ENCODE peak calls at places on chromosome 21, in eight cellular contexts. Y is mucosa of descending colon; X is pancreas; R is CD8-positive, alpha-beta T cell; F is mesendoderm; V is breast epithelium; S is CD4-positive, alpha-beta memory T cell; H is OCI-LY7. M is an unnamed sample. For H3K4me1 and H3K36me3, the result is how much of the 10 kb centered on the place peaks cover.

GRCh38 chr21:14787312-14787711 is 241.2 kb upstream of the SAMSN1 start:
- DNase-seq in S (no peak), V (no peak), Y (no peak), H (no peak), F (no peak), R (no peak), X (no peak), M (no peak)

GRCh38 chr21:33268736-33269441 is 2.7 kb downstream of the IL10RB start:
- DNase-seq in V (peak), H (peak), X (peak), Y (peak), S (peak), R (peak), F (no peak), M (peak)

GRCh38 chr21:33021150-33021549 is 4.6 kb upstream of the OLIG2 start:
- DNase-seq in Y (no peak), S (no peak), V (no peak), F (no peak), H (no peak), X (no peak), R (no peak), M (no peak)

GRCh38 chr21:16517380-16517779 is 787.6 kb downstream of the USP25 start:
- DNase-seq in X (no peak), V (no peak), Y (no peak), F (no peak), S (no peak), R (no peak), H (no peak), M (no peak)

GRCh38 chr21:31931644-31932469 is 59.0 kb downstream of the HUNK start:
- DNase-seq in H (no peak), X (no peak), V (no peak), R (no peak), F (no peak), Y (no peak), S (no peak), M (no peak)

GRCh38 chr21:43645414-43645891 is 13.8 kb downstream of the HSF2BP start:
- DNase-seq in Y (peak), X (no peak), S (no peak), F (peak), R (peak), V (peak), H (peak), M (peak)

GRCh38 chr21:25558123-25558522 is 49.2 kb downstream of the MRPL39 start:
- DNase-seq in Y (no peak), V (no peak), S (no peak), H (no peak), F (no peak), X (no peak), R (no peak), M (no peak)

GRCh38 chr21:14876464-14876863 is 188.3 kb downstream of the NRIP1 start:
- DNase-seq in Y (peak), H (no peak), R (no peak), S (no peak), X (no peak), V (no peak), F (no peak), M (no peak)

GRCh38 chr21:17416139-17416538 is 96.7 kb upstream of the CXADR start:
- DNase-seq in X (no peak), Y (no peak), F (no peak), H (no peak), V (no peak), S (no peak), R (no peak), M (no peak)

GRCh38 chr21:43297989-43298388 is 128.9 kb downstream of the SIK1 start:
- DNase-seq in H (no peak), S (no peak), X (no peak), F (no peak), R (no peak), V (no peak), Y (no peak), M (no peak)

GRCh38 chr21:32463367-32463766 is 50.9 kb downstream of the EVA1C start:
- DNase-seq in R (no peak), Y (no peak), S (no peak), X (no peak), F (no peak), H (no peak), V (peak), M (no peak)

GRCh38 chr21:25329227-25329626 is 278.1 kb downstream of the MRPL39 start:
- DNase-seq in Y (no peak), V (no peak), F (no peak), S (no peak), X (no peak), R (no peak), H (no peak), M (no peak)

GRCh38 chr21:25421327-25422028 is 185.8 kb downstream of the MRPL39 start:
- DNase-seq in H (peak), R (peak), S (peak), F (peak), Y (peak), V (no peak), X (no peak), M (peak)

GRCh38 chr21:16794944-16795343 is 717.9 kb upstream of the CXADR start:
- DNase-seq in Y (no peak), R (no peak), F (peak), X (no peak), H (no peak), V (no peak), S (no peak), M (no peak)

GRCh38 chr21:31449912-31450535 is 106.0 kb upstream of the TIAM1 start:
- DNase-seq in X (no peak), R (no peak), H (no peak), Y (no peak), V (no peak), S (no peak), F (no peak), M (no peak)

GRCh38 chr21:30268608-30269197 is 14.0 kb downstream of the KRTAP24-1 start:
- DNase-seq in Y (no peak), S (no peak), F (peak), X (no peak), V (no peak), H (peak), R (no peak), M (peak)

GRCh38 chr21:14523234-14523633 is 22.9 kb downstream of the SAMSN1 start:
- DNase-seq in V (no peak), X (no peak), Y (peak), S (no peak), R (no peak), H (no peak), F (no peak), M (no peak)

GRCh38 chr21:16070207-16070651 is 340.4 kb downstream of the USP25 start:
- DNase-seq in H (no peak), V (no peak), X (no peak), S (no peak), R (no peak), Y (no peak), F (no peak), M (peak)

GRCh38 chr21:14630556-14631069 is 84.5 kb upstream of the SAMSN1 start:
- DNase-seq in Y (no peak), R (no peak), X (no peak), V (no peak), F (no peak), S (peak), H (no peak), M (no peak)

GRCh38 chr21:43864806-43865470 is at the start of gene AGPAT3:
- DNase-seq in F (no peak), R (peak), H (peak), Y (no peak), V (no peak), X (peak), S (peak), M (peak)

GRCh38 chr21:46549650-46550049 is 55.2 kb downstream of the S100B start:
- DNase-seq in R (no peak), S (no peak), F (no peak), Y (no peak), V (peak), X (no peak), H (no peak), M (no peak)

GRCh38 chr21:35139382-35139715 is 90.2 kb upstream of the RUNX1 start:
- DNase-seq in S (no peak), F (no peak), H (no peak), R (no peak), V (no peak), X (no peak), Y (no peak), M (no peak)

GRCh38 chr21:20306836-20307235 is 691.4 kb upstream of the NCAM2 start:
- DNase-seq in X (no peak), R (no peak), H (no peak), F (no peak), V (no peak), Y (no peak), S (no peak), M (no peak)

GRCh38 chr21:35007348-35007747 is 41.8 kb downstream of the RUNX1 start:
- DNase-seq in X (no peak), V (no peak), Y (no peak), R (no peak), F (no peak), S (no peak), H (no peak), M (no peak)

GRCh38 chr21:24076179-24076578 is 1531.1 kb downstream of the MRPL39 start:
- DNase-seq in X (no peak), Y (no peak), S (no peak), H (no peak), F (peak), R (no peak), V (no peak), M (no peak)

GRCh38 chr21:31363720-31364119 is 19.7 kb upstream of the TIAM1 start:
- DNase-seq in R (no peak), Y (no peak), S (no peak), H (no peak), F (no peak), X (no peak), V (no peak), M (no peak)

GRCh38 chr21:28063241-28063640 is 929.4 kb downstream of the LTN1 start:
- DNase-seq in R (no peak), S (no peak), V (no peak), X (no peak), F (no peak), Y (no peak), H (peak), M (no peak)

GRCh38 chr21:31107151-31107785 is 69.0 kb upstream of the KRTAP19-8 start:
- DNase-seq in F (no peak), X (no peak), R (no peak), V (no peak), H (no peak), Y (no peak), S (no peak), M (no peak)

GRCh38 chr21:38495242-38495641 is 3.0 kb downstream of the ERG start:
- DNase-seq in S (no peak), F (no peak), V (no peak), X (no peak), Y (no peak), H (no peak), R (no peak), M (no peak)
- H3K4me3 ChIP-seq in S (no peak), F (no peak), V (peak), X (no peak), Y (no peak), H (no peak), R (no peak), M (no peak)

DNA sequence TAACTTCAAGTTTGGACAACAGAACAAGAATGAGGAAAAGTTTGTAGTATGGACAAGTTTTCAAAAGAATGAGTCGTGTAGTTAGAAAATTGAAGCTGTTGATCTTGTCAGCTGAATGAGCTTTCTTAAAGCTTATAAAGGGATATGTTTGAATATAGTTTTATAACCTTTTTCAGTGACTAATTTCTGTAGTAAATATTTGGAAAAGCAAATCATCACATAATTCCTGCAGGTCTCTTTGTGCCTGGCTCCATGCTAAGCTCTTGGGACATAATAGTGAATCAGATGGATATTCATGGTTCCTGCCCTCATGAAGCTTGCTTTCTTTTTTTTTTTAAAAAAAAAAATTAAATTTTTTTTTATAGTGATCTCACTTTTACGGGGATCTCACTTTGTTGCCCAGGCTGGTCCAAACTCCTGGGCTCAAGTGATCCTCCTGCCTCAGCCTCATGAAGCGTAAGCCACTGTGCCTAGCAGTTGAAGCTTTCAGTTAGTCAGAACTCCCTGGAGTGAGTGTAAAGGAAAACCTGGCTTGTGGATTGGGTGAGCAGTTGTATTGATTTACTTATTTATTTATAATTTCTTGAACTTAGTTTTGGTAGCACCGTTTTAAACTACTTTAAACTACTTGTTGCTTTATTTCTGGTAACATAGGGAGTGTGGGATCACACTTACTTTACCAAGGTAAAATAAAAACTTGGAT is 15.5 kb downstream of the DYRK1A start:
- DNase-seq in S (no peak), F (no peak), X (no peak), Y (no peak), R (no peak), H (no peak), V (no peak), M (no peak)
- H3K4me1 ChIP-seq in S (half or more), F (under half), X (under half), Y (under half), R (half or more), H (under half), V (under half), M (under half)

DNA sequence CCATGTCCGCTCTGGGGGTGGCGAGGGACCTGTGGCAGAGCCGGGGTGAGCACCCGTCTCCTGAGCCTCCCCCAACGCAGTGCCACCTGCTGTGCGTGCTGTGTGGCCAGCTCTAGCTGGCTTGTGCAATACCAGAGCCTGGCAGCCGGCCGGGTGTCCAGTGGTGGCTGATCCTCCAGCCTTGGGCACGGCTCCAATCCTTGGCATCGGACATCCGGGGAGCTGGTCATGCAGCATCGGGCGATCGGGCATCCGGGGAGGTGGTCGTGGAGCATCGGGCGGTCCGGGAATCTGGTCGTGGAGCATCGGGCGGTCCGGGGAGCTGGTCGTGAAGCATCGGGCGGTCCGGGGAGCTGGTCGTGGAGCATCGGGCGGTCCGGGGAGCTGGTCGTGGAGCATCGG is 8.1 kb downstream of the SLX9 start:
- DNase-seq in X (peak), S (no peak), R (no peak), V (no peak), H (no peak), Y (no peak), F (no peak), M (peak)
- H3K36me3 ChIP-seq in X (under half), S (under half), R (under half), V (under half), H (half or more), Y (under half), F (under half), M (half or more)

GRCh38 chr21:39024538-39024937 is 158.7 kb downstream of the PSMG1 start:
- DNase-seq in X (no peak), V (no peak), Y (no peak), R (no peak), S (no peak), F (no peak), H (no peak), M (no peak)

GRCh38 chr21:39021475-39021832 is 161.8 kb downstream of the PSMG1 start:
- DNase-seq in S (no peak), F (peak), V (no peak), R (no peak), X (no peak), Y (no peak), H (no peak), M (no peak)

GRCh38 chr21:39025198-39025597 is 158.1 kb downstream of the PSMG1 start:
- DNase-seq in V (no peak), Y (no peak), R (no peak), X (no peak), H (no peak), S (no peak), F (no peak), M (no peak)

GRCh38 chr21:39022035-39022900 is 161.0 kb downstream of the PSMG1 start:
- DNase-seq in R (no peak), F (no peak), V (peak), H (no peak), S (no peak), Y (peak), X (no peak), M (no peak)

DNA sequence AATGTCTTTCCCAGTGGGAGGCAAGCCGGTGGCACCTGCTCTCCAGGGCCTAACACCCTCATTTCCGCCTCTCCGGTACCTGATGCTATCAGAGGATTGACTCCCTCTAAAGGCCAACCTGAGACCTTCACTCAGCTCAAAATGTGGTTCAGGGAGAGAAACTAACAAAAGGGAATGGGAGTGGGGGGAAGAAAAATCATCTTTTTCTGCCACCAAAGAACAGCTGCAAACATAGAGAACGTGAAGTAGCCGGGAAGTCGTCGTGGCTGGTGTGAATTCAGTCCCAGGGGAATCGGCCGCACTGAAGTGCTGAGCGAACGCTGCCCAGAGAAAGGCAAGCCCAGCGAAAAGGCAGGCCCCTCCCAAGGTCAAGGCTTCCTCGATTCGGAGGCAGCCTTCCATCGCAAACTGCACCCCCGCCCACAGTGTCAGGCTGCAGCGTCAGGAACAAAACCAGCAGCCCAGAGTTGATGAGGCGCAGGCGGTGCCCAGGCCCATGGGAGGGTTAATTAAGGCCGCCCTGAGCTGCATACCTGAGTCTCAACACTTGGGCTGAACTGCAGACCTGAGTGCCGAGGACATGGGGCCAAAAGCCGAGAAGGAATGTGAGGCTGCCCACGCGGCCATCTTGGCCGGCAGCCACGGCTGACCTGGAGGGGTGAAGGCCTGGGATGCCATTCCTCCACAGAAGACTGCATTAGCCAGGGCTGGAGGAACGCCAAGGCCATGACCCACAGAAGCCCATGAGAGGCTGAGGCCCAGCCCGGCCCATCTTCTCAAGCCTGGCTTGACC is 160.2 kb downstream of the PSMG1 start:
- DNase-seq in X (no peak), Y (no peak), F (peak), H (no peak), S (no peak), R (no peak), V (peak), M (no peak)
- H3K4me3 ChIP-seq in X (no peak), Y (no peak), F (no peak), H (no peak), S (no peak), R (no peak), V (no peak), M (peak)

GRCh38 chr21:42230636-42231035 is 11.7 kb downstream of the ABCG1 start:
- DNase-seq in Y (no peak), R (no peak), X (peak), V (no peak), H (no peak), S (no peak), F (no peak), M (no peak)

GRCh38 chr21:42233067-42233981 is 14.4 kb downstream of the ABCG1 start:
- DNase-seq in X (peak), Y (peak), R (peak), H (peak), V (peak), S (peak), F (peak), M (peak)

GRCh38 chr21:42229676-42230075 is 10.7 kb downstream of the ABCG1 start:
- DNase-seq in R (no peak), H (no peak), V (no peak), Y (no peak), S (no peak), F (no peak), X (peak), M (no peak)

GRCh38 chr21:42232176-42232825 is 13.4 kb downstream of the ABCG1 start:
- DNase-seq in V (no peak), Y (no peak), R (peak), F (no peak), X (peak), S (no peak), H (peak), M (no peak)

DNA sequence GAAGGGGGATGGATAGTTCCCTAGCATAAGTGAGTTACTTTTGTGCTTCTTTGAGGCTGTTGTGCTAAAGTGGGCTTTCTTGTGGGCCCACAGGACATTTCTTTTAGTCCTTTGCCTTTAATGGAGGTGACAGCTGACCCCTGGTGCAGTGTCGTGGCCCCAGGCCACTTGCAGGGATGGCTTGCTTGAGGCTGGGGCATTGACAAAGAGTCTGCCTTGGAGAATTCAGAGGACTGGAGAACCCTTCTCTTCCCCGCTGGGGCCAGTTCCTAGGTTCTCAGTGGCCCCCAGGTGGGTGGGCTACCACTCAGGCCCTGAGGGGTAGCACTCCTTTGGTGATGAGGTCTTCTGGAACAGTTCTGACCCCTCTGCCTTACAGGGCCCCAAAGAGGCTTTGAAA is 12.8 kb downstream of the ABCG1 start:
- DNase-seq in X (peak), V (no peak), Y (no peak), H (no peak), S (no peak), R (no peak), F (no peak), M (no peak)
- H3K4me1 ChIP-seq in X (under half), V (under half), Y (half or more), H (half or more), S (half or more), R (half or more), F (under half), M (under half)

GRCh38 chr21:45284456-45284741 is 3.3 kb downstream of the POFUT2 start:
- DNase-seq in Y (no peak), R (no peak), V (no peak), X (no peak), F (no peak), S (no peak), H (no peak), M (no peak)
- H3K36me3 ChIP-seq in Y (under half), R (under half), V (under half), X (under half), F (under half), S (under half), H (under half), M (under half)